ENCODE peak calls at places on chromosomes 5 and 9, in ten cellular contexts. J is putamen, I is GDM1, F is GM10248, L is kidney glomerular epithelial cell, D is HuH-7.5, E is left cardiac atrium, B is D341Med, V is H9, Q is A549. C is an unnamed sample.

GRCh38 chr9:134834957-134835419 is 45.6 kb upstream of the FCN2 start:
- DNase-seq in J (no peak), I (no peak), F (no peak), L (no peak), D (no peak), E (no peak), B (no peak), V (no peak), Q (no peak), C (no peak)

GRCh38 chr9:88988796-88989641 is 2.2 kb upstream of the S1PR3 start:
- DNase-seq in J (no peak), I (no peak), F (no peak), L (peak), D (no peak), E (no peak), B (no peak), V (no peak), Q (no peak), C (peak)

GRCh38 chr5:104702212-104702611 is 1139.6 kb upstream of the NUDT12 start:
- DNase-seq in J (no peak), I (no peak), F (no peak), L (no peak), D (no peak), E (no peak), B (no peak), V (no peak), Q (no peak), C (no peak)

GRCh38 chr9:76370656-76371055 is 23.6 kb downstream of the RFK start:
- DNase-seq in J (no peak), I (no peak), F (no peak), L (no peak), D (no peak), E (no peak), B (no peak), V (no peak), Q (no peak), C (no peak)

GRCh38 chr9:97307091-97307490 is 368 bp upstream of the CCDC180 start:
- DNase-seq in J (peak), I (no peak), F (peak), L (peak), D (no peak), E (peak), B (no peak), V (peak), Q (no peak), C (peak)

GRCh38 chr5:127088226-127088625 is 14.9 kb upstream of the C5orf63 start:
- DNase-seq in J (no peak), I (no peak), F (no peak), L (peak), D (no peak), E (no peak), B (no peak), V (no peak), Q (peak), C (peak)

GRCh38 chr5:168947212-168947868 is 353.6 kb downstream of the SLIT3 start:
- DNase-seq in J (no peak), I (no peak), F (peak), L (peak), D (peak), E (peak), B (peak), V (peak), Q (peak), C (peak)

GRCh38 chr5:65914644-65915196 is 11.7 kb upstream of the ERBIN start:
- DNase-seq in J (no peak), I (no peak), F (no peak), L (no peak), D (no peak), E (no peak), B (no peak), V (no peak), Q (no peak), C (no peak)

GRCh38 chr9:35085078-35085477 is 5.3 kb upstream of the FANCG start:
- DNase-seq in J (no peak), I (no peak), F (no peak), L (no peak), D (no peak), E (no peak), B (no peak), V (no peak), Q (no peak), C (no peak)

GRCh38 chr9:137630684-137631083 is 11.9 kb downstream of the EHMT1 start:
- DNase-seq in J (no peak), I (no peak), F (no peak), L (no peak), D (no peak), E (no peak), B (no peak), V (no peak), Q (no peak), C (no peak)

GRCh38 chr9:87954230-87954629 is 20.1 kb downstream of the CDK20 start:
- DNase-seq in J (no peak), I (no peak), F (no peak), L (no peak), D (no peak), E (no peak), B (no peak), V (no peak), Q (no peak), C (no peak)

GRCh38 chr9:116592926-116593325 is 94.2 kb upstream of the TRIM32 start:
- DNase-seq in J (no peak), I (no peak), F (no peak), L (no peak), D (no peak), E (no peak), B (no peak), V (no peak), Q (no peak), C (no peak)

GRCh38 chr5:147966326-147966725 is 60.0 kb upstream of the C5orf46 start:
- DNase-seq in J (no peak), I (no peak), F (no peak), L (no peak), D (no peak), E (no peak), B (no peak), V (no peak), Q (no peak), C (no peak)

GRCh38 chr9:19102181-19102630 is 498 bp downstream of the HAUS6 start:
- DNase-seq in J (no peak), I (peak), F (peak), L (no peak), D (no peak), E (peak), B (peak), V (no peak), Q (peak), C (peak)

GRCh38 chr9:87812375-87813118 is 70.1 kb upstream of the SPATA31E1 start:
- DNase-seq in J (no peak), I (no peak), F (peak), L (peak), D (no peak), E (no peak), B (no peak), V (no peak), Q (peak), C (peak)

GRCh38 chr5:154220625-154221024 is 30.1 kb downstream of the GALNT10 start:
- DNase-seq in J (no peak), I (no peak), F (no peak), L (peak), D (no peak), E (no peak), B (no peak), V (no peak), Q (no peak), C (peak)

GRCh38 chr5:65209341-65209740 is 272.4 kb downstream of the ADAMTS6 start:
- DNase-seq in J (no peak), I (no peak), F (no peak), L (peak), D (no peak), E (no peak), B (no peak), V (no peak), Q (no peak), C (peak)

C was measured in RWPE1.